ENCODE peak calls at places on chromosomes 13 and 19, in seven cellular contexts. One of them, this sample, is unnamed.

GRCh38 chr13:43433691-43434121 is 353.1 kb downstream of the ENOX1 start:
- DNase-seq in NCI-H524: no peak
- DNase-seq in type B pancreatic cell: no peak
- DNase-seq in aorta: no peak
- DNase-seq in T-helper 17 cell: no peak
- DNase-seq in T-helper 9 cell: no peak
- DNase-seq in dorsolateral prefrontal cortex: no peak
- DNase-seq in this sample: no peak

GRCh38 chr13:79937311-79938243 is 403.3 kb downstream of the SPRY2 start:
- DNase-seq in NCI-H524: no peak
- DNase-seq in type B pancreatic cell: no peak
- DNase-seq in aorta: no peak
- DNase-seq in T-helper 17 cell: no peak
- DNase-seq in T-helper 9 cell: no peak
- DNase-seq in dorsolateral prefrontal cortex: peak
- DNase-seq in this sample: no peak

GRCh38 chr19:18443831-18444230 is 5.9 kb upstream of the ISYNA1 start:
- DNase-seq in NCI-H524: no peak
- DNase-seq in type B pancreatic cell: no peak
- DNase-seq in aorta: no peak
- DNase-seq in T-helper 17 cell: no peak
- DNase-seq in T-helper 9 cell: no peak
- DNase-seq in dorsolateral prefrontal cortex: no peak
- DNase-seq in this sample: no peak

GRCh38 chr13:29435125-29435911 is 160.2 kb downstream of the SLC7A1 start:
- DNase-seq in NCI-H524: peak
- DNase-seq in type B pancreatic cell: no peak
- DNase-seq in aorta: no peak
- DNase-seq in T-helper 17 cell: no peak
- DNase-seq in T-helper 9 cell: no peak
- DNase-seq in dorsolateral prefrontal cortex: no peak
- DNase-seq in this sample: peak

GRCh38 chr19:45395524-45396388 is 9.1 kb downstream of the PPP1R13L start:
- DNase-seq in NCI-H524: no peak
- DNase-seq in type B pancreatic cell: no peak
- DNase-seq in aorta: no peak
- DNase-seq in T-helper 17 cell: no peak
- DNase-seq in T-helper 9 cell: no peak
- DNase-seq in dorsolateral prefrontal cortex: no peak
- DNase-seq in this sample: no peak

GRCh38 chr13:28413999-28414398 is 80.9 kb downstream of the FLT1 start:
- DNase-seq in NCI-H524: no peak
- DNase-seq in type B pancreatic cell: no peak
- DNase-seq in aorta: no peak
- DNase-seq in T-helper 17 cell: no peak
- DNase-seq in T-helper 9 cell: no peak
- DNase-seq in dorsolateral prefrontal cortex: no peak
- DNase-seq in this sample: no peak

GRCh38 chr19:16911046-16911445 is 22.2 kb downstream of the F2RL3 start:
- DNase-seq in NCI-H524: no peak
- DNase-seq in type B pancreatic cell: no peak
- DNase-seq in aorta: no peak
- DNase-seq in T-helper 17 cell: no peak
- DNase-seq in T-helper 9 cell: no peak
- DNase-seq in dorsolateral prefrontal cortex: no peak
- DNase-seq in this sample: no peak

GRCh38 chr13:113656831-113657671 is 947 bp downstream of the ATP4B start:
- DNase-seq in NCI-H524: no peak
- DNase-seq in type B pancreatic cell: peak
- DNase-seq in aorta: peak
- DNase-seq in T-helper 17 cell: no peak
- DNase-seq in T-helper 9 cell: no peak
- DNase-seq in dorsolateral prefrontal cortex: no peak
- DNase-seq in this sample: no peak

GRCh38 chr13:24630851-24631341 is 49.3 kb upstream of the ATP12A start:
- DNase-seq in NCI-H524: no peak
- DNase-seq in type B pancreatic cell: no peak
- DNase-seq in aorta: no peak
- DNase-seq in T-helper 17 cell: no peak
- DNase-seq in T-helper 9 cell: no peak
- DNase-seq in dorsolateral prefrontal cortex: no peak
- DNase-seq in this sample: no peak

GRCh38 chr19:48754950-48755645 is at the start of gene FGF21:
- DNase-seq in NCI-H524: no peak
- DNase-seq in type B pancreatic cell: no peak
- DNase-seq in aorta: no peak
- DNase-seq in T-helper 17 cell: no peak
- DNase-seq in T-helper 9 cell: no peak
- DNase-seq in dorsolateral prefrontal cortex: no peak
- DNase-seq in this sample: no peak

GRCh38 chr19:17846146-17846545 is 1.6 kb downstream of the JAK3 start:
- DNase-seq in NCI-H524: no peak
- DNase-seq in type B pancreatic cell: no peak
- DNase-seq in aorta: no peak
- DNase-seq in T-helper 17 cell: peak
- DNase-seq in T-helper 9 cell: peak
- DNase-seq in dorsolateral prefrontal cortex: no peak
- DNase-seq in this sample: no peak

GRCh38 chr13:112065867-112066623 is 904 bp upstream of the SOX1 start:
- DNase-seq in NCI-H524: peak
- DNase-seq in type B pancreatic cell: no peak
- DNase-seq in aorta: no peak
- DNase-seq in T-helper 17 cell: no peak
- DNase-seq in T-helper 9 cell: no peak
- DNase-seq in dorsolateral prefrontal cortex: no peak
- DNase-seq in this sample: no peak

GRCh38 chr13:102091231-102091630 is 310.6 kb downstream of the FGF14 start:
- DNase-seq in NCI-H524: peak
- DNase-seq in type B pancreatic cell: no peak
- DNase-seq in aorta: no peak
- DNase-seq in T-helper 17 cell: no peak
- DNase-seq in T-helper 9 cell: no peak
- DNase-seq in dorsolateral prefrontal cortex: no peak
- DNase-seq in this sample: no peak

GRCh38 chr19:44623080-44623479 is 9.7 kb downstream of the IGSF23 start:
- DNase-seq in NCI-H524: no peak
- DNase-seq in type B pancreatic cell: no peak
- DNase-seq in aorta: peak
- DNase-seq in T-helper 17 cell: no peak
- DNase-seq in T-helper 9 cell: no peak
- DNase-seq in dorsolateral prefrontal cortex: no peak
- DNase-seq in this sample: no peak

GRCh38 chr19:37007587-37008220 is 70.5 kb upstream of the ZNF420 start:
- DNase-seq in NCI-H524: no peak
- DNase-seq in type B pancreatic cell: no peak
- DNase-seq in aorta: peak
- DNase-seq in T-helper 17 cell: no peak
- DNase-seq in T-helper 9 cell: peak
- DNase-seq in dorsolateral prefrontal cortex: peak
- DNase-seq in this sample: no peak

GRCh38 chr13:110641055-110642015 is 26.0 kb downstream of the NAXD start:
- DNase-seq in NCI-H524: no peak
- DNase-seq in type B pancreatic cell: no peak
- DNase-seq in aorta: no peak
- DNase-seq in T-helper 17 cell: no peak
- DNase-seq in T-helper 9 cell: no peak
- DNase-seq in dorsolateral prefrontal cortex: no peak
- DNase-seq in this sample: no peak

GRCh38 chr19:17538684-17539287 is 16.7 kb upstream of the COLGALT1 start:
- DNase-seq in NCI-H524: no peak
- DNase-seq in type B pancreatic cell: no peak
- DNase-seq in aorta: no peak
- DNase-seq in T-helper 17 cell: no peak
- DNase-seq in T-helper 9 cell: no peak
- DNase-seq in dorsolateral prefrontal cortex: no peak
- DNase-seq in this sample: no peak

GRCh38 chr13:47168086-47168485 is 271.2 kb upstream of the HTR2A start:
- DNase-seq in NCI-H524: no peak
- DNase-seq in type B pancreatic cell: no peak
- DNase-seq in aorta: no peak
- DNase-seq in T-helper 17 cell: no peak
- DNase-seq in T-helper 9 cell: no peak
- DNase-seq in dorsolateral prefrontal cortex: no peak
- DNase-seq in this sample: peak

GRCh38 chr13:91232716-91233115 is 114.8 kb upstream of the MIR17HG start:
- DNase-seq in NCI-H524: no peak
- DNase-seq in type B pancreatic cell: no peak
- DNase-seq in aorta: no peak
- DNase-seq in T-helper 17 cell: no peak
- DNase-seq in T-helper 9 cell: no peak
- DNase-seq in dorsolateral prefrontal cortex: no peak
- DNase-seq in this sample: no peak

GRCh38 chr19:55112781-55113569 is 4.5 kb downstream of the PPP1R12C start:
- DNase-seq in NCI-H524: no peak
- DNase-seq in type B pancreatic cell: no peak
- DNase-seq in aorta: no peak
- DNase-seq in T-helper 17 cell: no peak
- DNase-seq in T-helper 9 cell: no peak
- DNase-seq in dorsolateral prefrontal cortex: no peak
- DNase-seq in this sample: no peak

GRCh38 chr13:28636078-28636477 is 22.9 kb upstream of the POMP start:
- DNase-seq in NCI-H524: no peak
- DNase-seq in type B pancreatic cell: no peak
- DNase-seq in aorta: no peak
- DNase-seq in T-helper 17 cell: no peak
- DNase-seq in T-helper 9 cell: no peak
- DNase-seq in dorsolateral prefrontal cortex: no peak
- DNase-seq in this sample: no peak

GRCh38 chr19:32543107-32543900 is 37.7 kb upstream of the PDCD5 start:
- DNase-seq in NCI-H524: no peak
- DNase-seq in type B pancreatic cell: no peak
- DNase-seq in aorta: no peak
- DNase-seq in T-helper 17 cell: no peak
- DNase-seq in T-helper 9 cell: no peak
- DNase-seq in dorsolateral prefrontal cortex: no peak
- DNase-seq in this sample: no peak

GRCh38 chr13:71079638-71080037 is 787.4 kb downstream of the DACH1 start:
- DNase-seq in NCI-H524: no peak
- DNase-seq in type B pancreatic cell: no peak
- DNase-seq in aorta: no peak
- DNase-seq in T-helper 17 cell: no peak
- DNase-seq in T-helper 9 cell: no peak
- DNase-seq in dorsolateral prefrontal cortex: no peak
- DNase-seq in this sample: no peak

GRCh38 chr19:28530406-28531035 is 682.4 kb downstream of the UQCRFS1 start:
- DNase-seq in NCI-H524: no peak
- DNase-seq in type B pancreatic cell: no peak
- DNase-seq in aorta: no peak
- DNase-seq in T-helper 17 cell: no peak
- DNase-seq in T-helper 9 cell: no peak
- DNase-seq in dorsolateral prefrontal cortex: no peak
- DNase-seq in this sample: no peak

GRCh38 chr19:36528921-36529518 is 949 bp upstream of the ZNF260 start:
- DNase-seq in NCI-H524: peak
- DNase-seq in type B pancreatic cell: no peak
- DNase-seq in aorta: no peak
- DNase-seq in T-helper 17 cell: no peak
- DNase-seq in T-helper 9 cell: no peak
- DNase-seq in dorsolateral prefrontal cortex: no peak
- DNase-seq in this sample: no peak

GRCh38 chr13:111584101-111584500 is 263.7 kb downstream of the TEX29 start:
- DNase-seq in NCI-H524: no peak
- DNase-seq in type B pancreatic cell: no peak
- DNase-seq in aorta: no peak
- DNase-seq in T-helper 17 cell: no peak
- DNase-seq in T-helper 9 cell: no peak
- DNase-seq in dorsolateral prefrontal cortex: no peak
- DNase-seq in this sample: no peak

GRCh38 chr13:111318396-111318795 is 2.0 kb upstream of the TEX29 start:
- DNase-seq in NCI-H524: no peak
- DNase-seq in type B pancreatic cell: no peak
- DNase-seq in aorta: no peak
- DNase-seq in T-helper 17 cell: no peak
- DNase-seq in T-helper 9 cell: no peak
- DNase-seq in dorsolateral prefrontal cortex: peak
- DNase-seq in this sample: no peak

GRCh38 chr19:56294557-56294956 is 20.1 kb downstream of the ZSCAN5A start:
- DNase-seq in NCI-H524: no peak
- DNase-seq in type B pancreatic cell: no peak
- DNase-seq in aorta: no peak
- DNase-seq in T-helper 17 cell: no peak
- DNase-seq in T-helper 9 cell: no peak
- DNase-seq in dorsolateral prefrontal cortex: no peak
- DNase-seq in this sample: no peak

GRCh38 chr19:15421726-15422260 is 3.0 kb upstream of the AKAP8L start:
- DNase-seq in NCI-H524: peak
- DNase-seq in type B pancreatic cell: no peak
- DNase-seq in aorta: no peak
- DNase-seq in T-helper 17 cell: no peak
- DNase-seq in T-helper 9 cell: no peak
- DNase-seq in dorsolateral prefrontal cortex: peak
- DNase-seq in this sample: no peak

GRCh38 chr13:114124921-114125320 is 7.5 kb downstream of the RASA3 start:
- DNase-seq in NCI-H524: no peak
- DNase-seq in type B pancreatic cell: no peak
- DNase-seq in aorta: no peak
- DNase-seq in T-helper 17 cell: no peak
- DNase-seq in T-helper 9 cell: peak
- DNase-seq in dorsolateral prefrontal cortex: no peak
- DNase-seq in this sample: peak

GRCh38 chr19:18021121-18021755 is 13.3 kb downstream of the ARRDC2 start:
- DNase-seq in NCI-H524: no peak
- DNase-seq in type B pancreatic cell: no peak
- DNase-seq in aorta: peak
- DNase-seq in T-helper 17 cell: peak
- DNase-seq in T-helper 9 cell: peak
- DNase-seq in dorsolateral prefrontal cortex: peak
- DNase-seq in this sample: no peak

GRCh38 chr13:104171132-104171531 is 1104.9 kb upstream of the SLC10A2 start:
- DNase-seq in NCI-H524: no peak
- DNase-seq in type B pancreatic cell: no peak
- DNase-seq in aorta: no peak
- DNase-seq in T-helper 17 cell: no peak
- DNase-seq in T-helper 9 cell: no peak
- DNase-seq in dorsolateral prefrontal cortex: no peak
- DNase-seq in this sample: no peak

This sample was measured in amniotic stem cell.